ENCODE peak calls at places on chromosomes 3 and 15, in five cellular contexts. D is fibroblast of pulmonary artery, G is HFF-Myc, H is uterus, F is tibial artery. X is an unnamed sample.

GRCh38 chr3:59573911-59574310 is 524.1 kb upstream of the CFAP20DC start:
- DNase-seq in H (peak; percentile 48), G (peak; percentile 21), F (no peak), D (peak; percentile 85), X (peak; percentile 84)

GRCh38 chr3:28267984-28268849 is 26.8 kb downstream of the CMC1 start:
- DNase-seq in H (no peak), G (no peak), D (no peak), F (no peak), X (peak; percentile 9)

GRCh38 chr15:50289749-50290148 is 24.2 kb upstream of the HDC start:
- DNase-seq in D (no peak), G (no peak), H (no peak), F (no peak), X (no peak)

GRCh38 chr3:36461588-36461987 is 81.3 kb downstream of the STAC start:
- DNase-seq in H (no peak), G (no peak), F (no peak), D (peak; percentile 12), X (no peak)

GRCh38 chr3:187807086-187807862 is 62.0 kb upstream of the BCL6 start:
- DNase-seq in H (no peak), G (no peak), D (peak; percentile 50), F (no peak), X (peak; percentile 25)

GRCh38 chr3:184230603-184231528 is 1.5 kb downstream of the VWA5B2 start:
- DNase-seq in F (no peak), H (no peak), D (no peak), G (no peak), X (no peak)

GRCh38 chr3:108031893-108032292 is 58.9 kb downstream of the CD47 start:
- DNase-seq in H (no peak), D (no peak), F (no peak), G (no peak), X (peak; percentile 36)

GRCh38 chr15:34841220-34841841 is 46.0 kb upstream of the ACTC1 start:
- DNase-seq in F (no peak), H (no peak), D (no peak), G (no peak), X (no peak)

GRCh38 chr3:24773798-24774197 is 279.1 kb upstream of the THRB start:
- DNase-seq in F (no peak), H (peak; percentile 25), D (peak; percentile 65), G (peak; percentile 37), X (peak; percentile 73)

GRCh38 chr3:188624384-188624783 is 470.4 kb downstream of the LPP start:
- DNase-seq in G (no peak), H (peak; percentile 31), D (peak; percentile 47), F (peak; percentile 86), X (peak; percentile 46)

GRCh38 chr3:7999363-7999762 is 502.3 kb upstream of the LMCD1 start:
- DNase-seq in G (no peak), H (no peak), F (no peak), D (no peak), X (no peak)

GRCh38 chr3:125591116-125591755 is 4.1 kb downstream of the OSBPL11 start:
- DNase-seq in G (no peak), H (no peak), F (no peak), D (peak; percentile 43), X (no peak)
- TF ChIP-seq CTCF in G (no peak), H (no peak), F (no peak), D (no peak), X (no peak)

GRCh38 chr3:192653862-192654261 is 73.5 kb downstream of the FGF12 start:
- DNase-seq in F (no peak), H (no peak), G (no peak), D (no peak), X (no peak)
- H3K4me3 ChIP-seq in F (no peak overlapping the region), H (no peak overlapping the region), G (no peak overlapping the region), D (no peak overlapping the region), X (no peak overlapping the region)

DNA sequence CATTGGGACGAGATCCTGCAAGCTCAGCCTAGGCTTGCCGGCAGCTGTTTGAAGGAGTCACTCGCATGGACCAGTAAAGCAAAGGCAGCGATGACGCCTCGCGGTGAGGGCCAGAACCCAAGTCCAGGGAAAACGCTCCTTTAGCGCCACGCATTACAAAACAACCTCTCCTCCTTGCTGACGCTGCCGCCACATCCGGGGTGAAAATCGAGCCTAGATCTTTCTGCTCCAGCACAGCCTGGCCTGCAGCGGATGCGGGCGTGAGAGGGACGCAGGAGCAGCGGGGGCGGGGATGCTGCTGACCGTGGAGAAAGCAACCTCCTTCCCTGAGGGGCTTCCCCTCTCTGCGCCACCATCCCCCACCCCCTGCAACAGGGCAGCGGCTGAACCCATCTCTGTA is 46.7 kb downstream of the CASR start:
- DNase-seq in G (no peak), D (no peak), H (no peak), F (no peak), X (no peak)
- TF ChIP-seq CTCF in G (no peak), D (no peak), H (no peak), F (no peak), X (no peak)

GRCh38 chr15:56672721-56673120 is 60.6 kb downstream of the ZNF280D start:
- DNase-seq in F (no peak), D (peak; percentile 40), H (no peak), G (no peak), X (peak; percentile 45)
- H3K4me3 ChIP-seq in F (no peak overlapping the region), D (no peak overlapping the region), H (no peak overlapping the region), G (no peak overlapping the region), X (no peak overlapping the region)

DNA sequence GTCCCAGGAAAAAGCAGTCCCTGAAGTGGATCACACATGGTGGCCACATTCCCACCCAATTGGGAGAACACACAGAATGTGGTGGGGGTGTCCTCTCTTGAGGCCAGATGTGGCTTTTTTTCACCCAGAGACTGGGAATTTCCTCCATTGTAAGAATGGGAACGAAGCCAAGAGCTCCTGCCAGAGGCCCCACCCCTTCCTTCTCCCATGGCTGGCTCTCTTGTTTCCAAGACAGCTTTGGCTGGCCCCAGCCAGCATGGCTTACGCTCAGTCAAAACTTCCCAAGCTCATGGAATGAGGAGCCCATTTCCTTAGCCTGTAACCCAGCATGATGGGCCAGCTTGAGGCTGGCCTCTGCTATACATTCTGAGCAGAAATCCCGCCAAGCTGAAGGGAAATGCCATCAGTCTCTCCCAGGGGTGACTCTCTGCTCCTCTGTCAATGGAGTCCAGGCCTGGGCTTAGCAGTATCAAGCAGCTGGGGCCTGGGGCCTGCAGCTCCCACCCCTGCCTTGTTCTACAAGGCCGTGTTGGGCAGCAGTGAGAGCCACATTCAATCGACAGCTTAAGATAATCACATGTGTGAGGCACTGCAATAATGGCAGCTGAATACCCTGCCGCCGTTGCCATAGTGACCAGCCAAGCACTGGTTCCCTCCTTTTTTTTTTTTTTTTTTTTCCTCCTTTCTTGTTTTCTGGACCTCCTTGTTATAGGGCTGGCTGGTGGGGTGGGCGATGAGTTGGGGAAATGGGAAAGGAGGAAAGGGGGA is 142.4 kb downstream of the EPHB1 start:
- DNase-seq in F (no peak), D (no peak), H (no peak), G (no peak), X (no peak)
- TF ChIP-seq CTCF in F (no peak), D (no peak), H (no peak), G (no peak), X (no peak)

X was measured in cardiac fibroblast.